ENCODE peak calls at places on chromosomes 12 and 14, in four cellular contexts. One of them, this sample, is unnamed.

GRCh38 chr12:93946542-93947150 is 201.7 kb upstream of the PLXNC1 start:
- DNase-seq in MCF 10A: peak
- DNase-seq in effector CD4-positive, alpha-beta T cell: no peak
- DNase-seq in NCI-H1092 treated with DMSO at 0.1 percent for 48 hours: no peak
- DNase-seq in this sample: no peak

GRCh38 chr14:90518941-90519256 is 122.1 kb downstream of the CALM1 start:
- DNase-seq in MCF 10A: peak
- DNase-seq in NCI-H1092 treated with DMSO at 0.1 percent for 48 hours: no peak
- DNase-seq in effector CD4-positive, alpha-beta T cell: peak
- DNase-seq in this sample: no peak

GRCh38 chr12:18217981-18218380 is 43.3 kb upstream of the PIK3C2G start:
- DNase-seq in MCF 10A: no peak
- DNase-seq in effector CD4-positive, alpha-beta T cell: no peak
- DNase-seq in NCI-H1092 treated with DMSO at 0.1 percent for 48 hours: no peak
- DNase-seq in this sample: no peak

GRCh38 chr12:106918746-106919145 is 37.0 kb upstream of the TMEM263 start:
- DNase-seq in NCI-H1092 treated with DMSO at 0.1 percent for 48 hours: peak
- DNase-seq in effector CD4-positive, alpha-beta T cell: no peak
- DNase-seq in MCF 10A: peak
- DNase-seq in this sample: peak

GRCh38 chr12:20212658-20213387 is 155.5 kb upstream of the PDE3A start:
- DNase-seq in effector CD4-positive, alpha-beta T cell: no peak
- DNase-seq in NCI-H1092 treated with DMSO at 0.1 percent for 48 hours: peak
- DNase-seq in MCF 10A: peak
- DNase-seq in this sample: no peak

GRCh38 chr12:105977256-105978051 is 161.3 kb downstream of the NUAK1 start:
- DNase-seq in MCF 10A: no peak
- DNase-seq in effector CD4-positive, alpha-beta T cell: no peak
- DNase-seq in NCI-H1092 treated with DMSO at 0.1 percent for 48 hours: no peak
- DNase-seq in this sample: no peak

GRCh38 chr12:124519741-124520140 is 47.7 kb downstream of the NCOR2 start:
- DNase-seq in effector CD4-positive, alpha-beta T cell: no peak
- DNase-seq in NCI-H1092 treated with DMSO at 0.1 percent for 48 hours: no peak
- DNase-seq in MCF 10A: no peak
- DNase-seq in this sample: no peak

GRCh38 chr12:3186546-3187237 is 109.5 kb downstream of the TSPAN9 start:
- DNase-seq in NCI-H1092 treated with DMSO at 0.1 percent for 48 hours: peak
- DNase-seq in effector CD4-positive, alpha-beta T cell: no peak
- DNase-seq in MCF 10A: no peak
- DNase-seq in this sample: no peak

GRCh38 chr12:68374315-68374982 is 42.3 kb upstream of the MDM1 start:
- DNase-seq in NCI-H1092 treated with DMSO at 0.1 percent for 48 hours: no peak
- DNase-seq in MCF 10A: peak
- DNase-seq in effector CD4-positive, alpha-beta T cell: peak
- DNase-seq in this sample: no peak

GRCh38 chr14:105486974-105487448 is 325 bp downstream of the CRIP1 start:
- DNase-seq in NCI-H1092 treated with DMSO at 0.1 percent for 48 hours: no peak
- DNase-seq in MCF 10A: no peak
- DNase-seq in effector CD4-positive, alpha-beta T cell: peak
- DNase-seq in this sample: peak

GRCh38 chr12:64236549-64236948 is 14.5 kb upstream of the KICS2 start:
- DNase-seq in NCI-H1092 treated with DMSO at 0.1 percent for 48 hours: no peak
- DNase-seq in effector CD4-positive, alpha-beta T cell: no peak
- DNase-seq in MCF 10A: peak
- DNase-seq in this sample: no peak

GRCh38 chr14:36659010-36659821 is 2.4 kb upstream of the PAX9 start:
- DNase-seq in MCF 10A: no peak
- DNase-seq in effector CD4-positive, alpha-beta T cell: no peak
- DNase-seq in NCI-H1092 treated with DMSO at 0.1 percent for 48 hours: no peak
- DNase-seq in this sample: no peak

GRCh38 chr14:22850944-22851790 is 14.8 kb downstream of the MMP14 start:
- DNase-seq in MCF 10A: peak
- DNase-seq in effector CD4-positive, alpha-beta T cell: no peak
- DNase-seq in NCI-H1092 treated with DMSO at 0.1 percent for 48 hours: no peak
- DNase-seq in this sample: no peak

GRCh38 chr14:74548881-74549280 is 55.3 kb downstream of the ISCA2 start:
- DNase-seq in effector CD4-positive, alpha-beta T cell: no peak
- DNase-seq in NCI-H1092 treated with DMSO at 0.1 percent for 48 hours: no peak
- DNase-seq in MCF 10A: peak
- DNase-seq in this sample: no peak

GRCh38 chr14:68523994-68524725 is 268.7 kb downstream of the ZFP36L1 start:
- DNase-seq in effector CD4-positive, alpha-beta T cell: no peak
- DNase-seq in NCI-H1092 treated with DMSO at 0.1 percent for 48 hours: no peak
- DNase-seq in MCF 10A: no peak
- DNase-seq in this sample: no peak

GRCh38 chr12:67649165-67650126 is 901 bp downstream of the DYRK2 start:
- DNase-seq in effector CD4-positive, alpha-beta T cell: peak
- DNase-seq in MCF 10A: peak
- DNase-seq in NCI-H1092 treated with DMSO at 0.1 percent for 48 hours: no peak
- DNase-seq in this sample: no peak

GRCh38 chr12:105555556-105555973 is 225.1 kb downstream of the C12orf75 start:
- DNase-seq in effector CD4-positive, alpha-beta T cell: no peak
- DNase-seq in MCF 10A: peak
- DNase-seq in NCI-H1092 treated with DMSO at 0.1 percent for 48 hours: no peak
- DNase-seq in this sample: no peak

GRCh38 chr12:28497889-28498411 is 307.7 kb downstream of the CCDC91 start:
- DNase-seq in MCF 10A: peak
- DNase-seq in effector CD4-positive, alpha-beta T cell: no peak
- DNase-seq in NCI-H1092 treated with DMSO at 0.1 percent for 48 hours: no peak
- DNase-seq in this sample: no peak

GRCh38 chr14:61080591-61081010 is 99.6 kb downstream of the SLC38A6 start:
- DNase-seq in MCF 10A: no peak
- DNase-seq in effector CD4-positive, alpha-beta T cell: no peak
- DNase-seq in NCI-H1092 treated with DMSO at 0.1 percent for 48 hours: no peak
- DNase-seq in this sample: no peak

GRCh38 chr12:50017653-50018052 is 7.6 kb downstream of the RACGAP1 start:
- DNase-seq in effector CD4-positive, alpha-beta T cell: no peak
- DNase-seq in MCF 10A: peak
- DNase-seq in NCI-H1092 treated with DMSO at 0.1 percent for 48 hours: no peak
- DNase-seq in this sample: no peak

GRCh38 chr12:97335093-97335492 is 127.5 kb upstream of the RMST start:
- DNase-seq in MCF 10A: no peak
- DNase-seq in NCI-H1092 treated with DMSO at 0.1 percent for 48 hours: no peak
- DNase-seq in effector CD4-positive, alpha-beta T cell: no peak
- DNase-seq in this sample: no peak

GRCh38 chr14:92675421-92675820 is 73.0 kb downstream of the LGMN start:
- DNase-seq in MCF 10A: no peak
- DNase-seq in effector CD4-positive, alpha-beta T cell: no peak
- DNase-seq in NCI-H1092 treated with DMSO at 0.1 percent for 48 hours: no peak
- DNase-seq in this sample: no peak

This sample was measured in NCI-H748 treated with DMSO at 0.1 percent for 48 hours.